ENCODE peak calls at places on chromosomes 7 and 10, in nine cellular contexts. F is sigmoid colon, Z is A549, E is ovary, X is H1, I is K562, M is tibial nerve, K is GM12878, V is stomach. Q is an unnamed sample.

GRCh38 chr7:64886956-64887545 is 16.0 kb upstream of the ZNF273 start:
- DNase-seq in F (no peak), Z (no peak), E (no peak), X (no peak), I (no peak), M (no peak), K (no peak), V (peak; percentile 5), Q (no peak)

GRCh38 chr7:41881313-41882130 is 178.6 kb upstream of the INHBA start:
- DNase-seq in F (no peak), Z (no peak), E (no peak), X (no peak), I (no peak), M (no peak), K (peak; percentile 98), V (no peak), Q (peak; percentile 46)

GRCh38 chr7:96479015-96479645 is 157.2 kb upstream of the SLC25A13 start:
- DNase-seq in F (no peak), Z (no peak), E (no peak), X (no peak), I (no peak), M (no peak), K (no peak), V (no peak), Q (no peak)

GRCh38 chr7:149790146-149790548 is 16.8 kb upstream of the ZNF467 start:
- DNase-seq in F (no peak), Z (no peak), E (no peak), X (no peak), I (peak; percentile 88), M (no peak), K (no peak), V (peak; percentile 51), Q (peak; percentile 36)

GRCh38 chr7:79290841-79291497 is 162.5 kb downstream of the MAGI2 start:
- DNase-seq in F (no peak), Z (no peak), E (no peak), X (no peak), I (no peak), M (no peak), K (no peak), V (no peak), Q (no peak)

GRCh38 chr10:124296121-124296812 is 122.5 kb downstream of the OAT start:
- DNase-seq in F (peak; percentile 44), Z (no peak), E (no peak), X (no peak), I (no peak), M (no peak), K (no peak), V (no peak), Q (no peak)

GRCh38 chr7:158778476-158778875 is 50.8 kb downstream of the ESYT2 start:
- DNase-seq in F (no peak), Z (no peak), E (no peak), X (no peak), I (no peak), M (no peak), K (no peak), V (no peak), Q (no peak)

GRCh38 chr10:62899316-62899715 is 83.2 kb upstream of the EGR2 start:
- DNase-seq in F (no peak), Z (no peak), E (no peak), X (no peak), I (no peak), M (no peak), K (no peak), V (no peak), Q (no peak)

GRCh38 chr10:93478873-93479272 is 3.3 kb downstream of the MYOF start:
- DNase-seq in F (peak; percentile 34), Z (no peak), E (no peak), X (no peak), I (no peak), M (no peak), K (no peak), V (no peak), Q (no peak)

GRCh38 chr7:1691601-1692499 is 21.8 kb downstream of the ELFN1 start:
- DNase-seq in F (peak; percentile 80), Z (no peak), E (peak; percentile 14), X (no peak), I (no peak), M (peak; percentile 8), K (no peak), V (peak; percentile 23), Q (no peak)

GRCh38 chr10:70905071-70906021 is 17.0 kb upstream of the PCBD1 start:
- DNase-seq in F (peak; percentile 48), Z (no peak), E (peak; percentile 9), X (no peak), I (no peak), M (no peak), K (no peak), V (no peak), Q (peak; percentile 6)

GRCh38 chr7:42876182-42877068 is 35.4 kb downstream of the C7orf25 start:
- DNase-seq in F (peak; percentile 73), Z (no peak), E (peak; percentile 43), X (no peak), I (peak; percentile 62), M (peak; percentile 30), K (no peak), V (peak; percentile 63), Q (peak; percentile 65)

GRCh38 chr10:73110345-73110849 is at the start of gene NUDT13:
- DNase-seq in F (peak; percentile 80), Z (peak; percentile 77), E (peak; percentile 67), X (peak; percentile 58), I (peak; percentile 86), M (peak; percentile 55), K (peak; percentile 83), V (peak; percentile 70), Q (peak; percentile 72)

GRCh38 chr7:133510326-133511055 is 257.6 kb downstream of the EXOC4 start:
- DNase-seq in F (no peak), Z (no peak), E (no peak), X (no peak), I (no peak), M (no peak), K (no peak), V (no peak), Q (no peak)

GRCh38 chr10:96509017-96509641 is 4.6 kb downstream of the TLL2 start:
- DNase-seq in F (no peak), Z (no peak), E (no peak), X (peak; percentile 61), I (no peak), M (no peak), K (no peak), V (no peak), Q (no peak)

GRCh38 chr7:46444266-46444665 is 523.2 kb upstream of the IGFBP3 start:
- DNase-seq in F (no peak), Z (peak; percentile 6), E (no peak), X (no peak), I (no peak), M (no peak), K (no peak), V (no peak), Q (no peak)

GRCh38 chr10:110528224-110528997 is 30.7 kb downstream of the DUSP5 start:
- DNase-seq in F (no peak), Z (no peak), E (no peak), X (no peak), I (no peak), M (no peak), K (no peak), V (no peak), Q (no peak)

GRCh38 chr7:29345590-29345989 is 151.0 kb downstream of the CHN2 start:
- DNase-seq in F (no peak), Z (no peak), E (no peak), X (peak; percentile 44), I (no peak), M (no peak), K (no peak), V (peak; percentile 62), Q (peak; percentile 41)

GRCh38 chr10:100744136-100744979 is 1.0 kb upstream of the PAX2 start:
- DNase-seq in F (peak; percentile 53), Z (peak; percentile 33), E (no peak), X (no peak), I (no peak), M (no peak), K (no peak), V (no peak), Q (no peak)

GRCh38 chr7:6623589-6624245 is 8.3 kb downstream of the ZNF853 start:
- DNase-seq in F (no peak), Z (no peak), E (no peak), X (no peak), I (no peak), M (no peak), K (no peak), V (no peak), Q (no peak)

GRCh38 chr7:82268632-82269031 is 174.9 kb downstream of the CACNA2D1 start:
- DNase-seq in F (no peak), Z (no peak), E (no peak), X (no peak), I (no peak), M (no peak), K (no peak), V (no peak), Q (no peak)

GRCh38 chr10:80414126-80414898 is 6.0 kb downstream of the PRXL2A start:
- DNase-seq in F (no peak), Z (no peak), E (no peak), X (no peak), I (peak; percentile 66), M (no peak), K (no peak), V (no peak), Q (peak; percentile 48)
- H3K4me1 ChIP-seq in F (no peaks in the 10 kb centered on the region), Z (peaks cover 20% of the 10 kb centered on the region), E (peaks cover 23% of the 10 kb centered on the region), X (peaks cover 17% of the 10 kb centered on the region), I (peaks cover 10% of the 10 kb centered on the region), M (peaks cover 26% of the 10 kb centered on the region), K (no peaks in the 10 kb centered on the region), V (peaks cover 75% of the 10 kb centered on the region), Q (peaks cover 74% of the 10 kb centered on the region)

GRCh38 chr10:127123626-127124025 is 72.8 kb downstream of the INSYN2A start:
- DNase-seq in F (no peak), Z (no peak), E (no peak), X (no peak), I (no peak), M (no peak), K (no peak), V (no peak), Q (no peak)
- H3K4me3 ChIP-seq in F (no peak overlapping the region), Z (no peak overlapping the region), E (no peak overlapping the region), X (no peak overlapping the region), I (no peak overlapping the region), M (no peak overlapping the region), K (no peak overlapping the region), V (no peak overlapping the region), Q (no peak overlapping the region)

GRCh38 chr10:64733980-64734379 is 1212.8 kb downstream of the REEP3 start:
- DNase-seq in F (no peak), Z (peak; percentile 6), E (no peak), X (no peak), I (peak; percentile 11), M (no peak), K (no peak), V (peak; percentile 28), Q (peak; percentile 9)
- TF ChIP-seq EP300 in F (no peak), Z (no peak), E (no peak), X (no peak), I (no peak), M (no peak), K (no peak), V (no peak), Q (no peak)

GRCh38 chr7:20089431-20089830 is 127.8 kb downstream of the MACC1 start:
- DNase-seq in F (no peak), Z (no peak), E (no peak), X (no peak), I (no peak), M (no peak), K (no peak), V (no peak), Q (no peak)

GRCh38 chr7:20083781-20084180 is 133.4 kb downstream of the MACC1 start:
- DNase-seq in F (peak; percentile 74), Z (peak; percentile 2), E (no peak), X (no peak), I (no peak), M (no peak), K (no peak), V (no peak), Q (no peak)

GRCh38 chr7:20085086-20085485 is 132.1 kb downstream of the MACC1 start:
- DNase-seq in F (no peak), Z (no peak), E (no peak), X (no peak), I (no peak), M (no peak), K (no peak), V (no peak), Q (no peak)
- H3K4me1 ChIP-seq in F (no peaks in the 10 kb centered on the region), Z (no peaks in the 10 kb centered on the region), E (peaks cover 1% of the 10 kb centered on the region), X (peaks cover 3% of the 10 kb centered on the region), I (no peaks in the 10 kb centered on the region), M (no peaks in the 10 kb centered on the region), K (no peaks in the 10 kb centered on the region), V (no peaks in the 10 kb centered on the region), Q (peaks cover 4% of the 10 kb centered on the region)